ENCODE peak calls at places on chromosomes 3 and 15, in eight cellular contexts. One of them, this sample, is unnamed. For H3K4me1, the result is how much of the 10 kb centered on the place peaks cover.

GRCh38 chr3:28301607-28302158 is 46.8 kb upstream of the ZCWPW2 start:
- DNase-seq in PC-3: peak
- DNase-seq in body of pancreas: no peak
- DNase-seq in psoas muscle: no peak
- DNase-seq in RWPE2: no peak
- DNase-seq in right cardiac atrium: no peak
- DNase-seq in heart right ventricle: no peak
- DNase-seq in fibroblast of lung: no peak
- DNase-seq in this sample: no peak

GRCh38 chr3:67940200-67940952 is 286.0 kb upstream of the SUCLG2 start:
- DNase-seq in PC-3: peak
- DNase-seq in psoas muscle: no peak
- DNase-seq in right cardiac atrium: peak
- DNase-seq in heart right ventricle: no peak
- DNase-seq in RWPE2: no peak
- DNase-seq in body of pancreas: peak
- DNase-seq in fibroblast of lung: no peak
- DNase-seq in this sample: peak

GRCh38 chr3:152309535-152310317 is 41.0 kb downstream of the MBNL1 start:
- DNase-seq in psoas muscle: no peak
- DNase-seq in fibroblast of lung: peak
- DNase-seq in right cardiac atrium: no peak
- DNase-seq in body of pancreas: no peak
- DNase-seq in heart right ventricle: no peak
- DNase-seq in RWPE2: no peak
- DNase-seq in PC-3: peak
- DNase-seq in this sample: no peak

GRCh38 chr3:141796436-141797166 is 33.4 kb downstream of the GRK7 start:
- DNase-seq in body of pancreas: no peak
- DNase-seq in RWPE2: no peak
- DNase-seq in PC-3: no peak
- DNase-seq in heart right ventricle: no peak
- DNase-seq in right cardiac atrium: no peak
- DNase-seq in fibroblast of lung: peak
- DNase-seq in psoas muscle: no peak
- DNase-seq in this sample: no peak

GRCh38 chr3:94136133-94136532 is 73.3 kb downstream of the NSUN3 start:
- DNase-seq in right cardiac atrium: no peak
- DNase-seq in fibroblast of lung: no peak
- DNase-seq in RWPE2: no peak
- DNase-seq in psoas muscle: no peak
- DNase-seq in body of pancreas: no peak
- DNase-seq in PC-3: no peak
- DNase-seq in heart right ventricle: no peak
- DNase-seq in this sample: no peak

GRCh38 chr3:195854628-195855300 is 43.0 kb upstream of the MUC4 start:
- DNase-seq in body of pancreas: no peak
- DNase-seq in right cardiac atrium: no peak
- DNase-seq in RWPE2: no peak
- DNase-seq in psoas muscle: no peak
- DNase-seq in fibroblast of lung: no peak
- DNase-seq in PC-3: no peak
- DNase-seq in heart right ventricle: no peak
- DNase-seq in this sample: no peak

GRCh38 chr3:130341388-130341787 is 4.1 kb upstream of the COL6A5 start:
- DNase-seq in heart right ventricle: no peak
- DNase-seq in RWPE2: no peak
- DNase-seq in psoas muscle: no peak
- DNase-seq in fibroblast of lung: peak
- DNase-seq in PC-3: peak
- DNase-seq in body of pancreas: no peak
- DNase-seq in right cardiac atrium: no peak
- DNase-seq in this sample: no peak

GRCh38 chr3:97820780-97821179 is 1.0 kb upstream of the CRYBG3 start:
- DNase-seq in heart right ventricle: no peak
- DNase-seq in RWPE2: no peak
- DNase-seq in right cardiac atrium: no peak
- DNase-seq in body of pancreas: no peak
- DNase-seq in PC-3: no peak
- DNase-seq in psoas muscle: no peak
- DNase-seq in fibroblast of lung: no peak
- DNase-seq in this sample: no peak

GRCh38 chr15:39730552-39730951 is 52.1 kb downstream of the FSIP1 start:
- DNase-seq in psoas muscle: no peak
- DNase-seq in right cardiac atrium: no peak
- DNase-seq in PC-3: no peak
- DNase-seq in body of pancreas: no peak
- DNase-seq in fibroblast of lung: no peak
- DNase-seq in heart right ventricle: no peak
- DNase-seq in RWPE2: no peak
- DNase-seq in this sample: no peak

GRCh38 chr15:80031841-80032240 is 27.6 kb upstream of the ZFAND6 start:
- DNase-seq in fibroblast of lung: no peak
- DNase-seq in psoas muscle: no peak
- DNase-seq in right cardiac atrium: no peak
- DNase-seq in RWPE2: no peak
- DNase-seq in PC-3: peak
- DNase-seq in body of pancreas: no peak
- DNase-seq in heart right ventricle: no peak
- DNase-seq in this sample: no peak

GRCh38 chr3:196547067-196547466 is 21.3 kb downstream of the WDR53 start:
- DNase-seq in psoas muscle: no peak
- DNase-seq in body of pancreas: no peak
- DNase-seq in heart right ventricle: no peak
- DNase-seq in fibroblast of lung: no peak
- DNase-seq in PC-3: no peak
- DNase-seq in right cardiac atrium: no peak
- DNase-seq in RWPE2: no peak
- DNase-seq in this sample: no peak

GRCh38 chr3:175150812-175151411 is 291.8 kb downstream of the NAALADL2 start:
- DNase-seq in psoas muscle: no peak
- DNase-seq in body of pancreas: no peak
- DNase-seq in RWPE2: peak
- DNase-seq in right cardiac atrium: no peak
- DNase-seq in PC-3: peak
- DNase-seq in heart right ventricle: no peak
- DNase-seq in fibroblast of lung: peak
- DNase-seq in this sample: no peak

GRCh38 chr15:38945551-38946298 is 381.1 kb upstream of the RASGRP1 start:
- DNase-seq in RWPE2: no peak
- DNase-seq in right cardiac atrium: no peak
- DNase-seq in psoas muscle: no peak
- DNase-seq in body of pancreas: no peak
- DNase-seq in heart right ventricle: no peak
- DNase-seq in fibroblast of lung: no peak
- DNase-seq in PC-3: no peak
- DNase-seq in this sample: no peak

GRCh38 chr3:158540066-158540465 is 30.9 kb upstream of the MLF1 start:
- DNase-seq in psoas muscle: no peak
- DNase-seq in heart right ventricle: no peak
- DNase-seq in right cardiac atrium: no peak
- DNase-seq in RWPE2: no peak
- DNase-seq in PC-3: no peak
- DNase-seq in fibroblast of lung: no peak
- DNase-seq in body of pancreas: no peak
- DNase-seq in this sample: no peak

GRCh38 chr3:15345608-15346137 is 13.3 kb upstream of the SH3BP5 start:
- DNase-seq in heart right ventricle: no peak
- DNase-seq in psoas muscle: no peak
- DNase-seq in RWPE2: no peak
- DNase-seq in fibroblast of lung: no peak
- DNase-seq in body of pancreas: no peak
- DNase-seq in right cardiac atrium: no peak
- DNase-seq in PC-3: no peak
- DNase-seq in this sample: no peak

GRCh38 chr3:194034556-194035336 is 101.2 kb upstream of the HES1 start:
- DNase-seq in fibroblast of lung: no peak
- DNase-seq in RWPE2: no peak
- DNase-seq in body of pancreas: no peak
- DNase-seq in right cardiac atrium: no peak
- DNase-seq in PC-3: no peak
- DNase-seq in heart right ventricle: no peak
- DNase-seq in psoas muscle: no peak
- DNase-seq in this sample: no peak

GRCh38 chr3:183644244-183644643 is 8.8 kb downstream of the KLHL24 start:
- DNase-seq in RWPE2: no peak
- DNase-seq in body of pancreas: no peak
- DNase-seq in heart right ventricle: no peak
- DNase-seq in PC-3: peak
- DNase-seq in right cardiac atrium: no peak
- DNase-seq in fibroblast of lung: no peak
- DNase-seq in psoas muscle: no peak
- DNase-seq in this sample: no peak

GRCh38 chr3:183339461-183340086 is 86.5 kb downstream of the B3GNT5 start:
- DNase-seq in right cardiac atrium: no peak
- DNase-seq in fibroblast of lung: no peak
- DNase-seq in body of pancreas: no peak
- DNase-seq in heart right ventricle: no peak
- DNase-seq in PC-3: no peak
- DNase-seq in RWPE2: no peak
- DNase-seq in psoas muscle: no peak
- DNase-seq in this sample: no peak

GRCh38 chr3:20326537-20326936 is 140.5 kb upstream of the SGO1 start:
- DNase-seq in fibroblast of lung: peak
- DNase-seq in PC-3: peak
- DNase-seq in body of pancreas: no peak
- DNase-seq in right cardiac atrium: no peak
- DNase-seq in psoas muscle: no peak
- DNase-seq in heart right ventricle: no peak
- DNase-seq in RWPE2: no peak
- DNase-seq in this sample: no peak

GRCh38 chr3:54954019-54954418 is 26.2 kb upstream of the LRTM1 start:
- DNase-seq in body of pancreas: no peak
- DNase-seq in heart right ventricle: no peak
- DNase-seq in fibroblast of lung: peak
- DNase-seq in psoas muscle: peak
- DNase-seq in right cardiac atrium: no peak
- DNase-seq in PC-3: peak
- DNase-seq in RWPE2: no peak
- DNase-seq in this sample: no peak

GRCh38 chr3:112353365-112353764 is 20.4 kb downstream of the CD200 start:
- DNase-seq in RWPE2: no peak
- DNase-seq in fibroblast of lung: no peak
- DNase-seq in heart right ventricle: no peak
- DNase-seq in PC-3: no peak
- DNase-seq in psoas muscle: no peak
- DNase-seq in right cardiac atrium: no peak
- DNase-seq in body of pancreas: no peak
- DNase-seq in this sample: no peak

GRCh38 chr3:54696313-54696712 is 231.5 kb downstream of the LRTM1 start:
- DNase-seq in PC-3: peak
- DNase-seq in right cardiac atrium: no peak
- DNase-seq in RWPE2: no peak
- DNase-seq in heart right ventricle: no peak
- DNase-seq in psoas muscle: no peak
- DNase-seq in body of pancreas: no peak
- DNase-seq in fibroblast of lung: peak
- DNase-seq in this sample: no peak

GRCh38 chr15:65577129-65577996 is 33.6 kb downstream of the INTS14 start:
- DNase-seq in body of pancreas: no peak
- DNase-seq in PC-3: no peak
- DNase-seq in right cardiac atrium: no peak
- DNase-seq in heart right ventricle: no peak
- DNase-seq in RWPE2: no peak
- DNase-seq in fibroblast of lung: peak
- DNase-seq in psoas muscle: no peak
- DNase-seq in this sample: no peak

GRCh38 chr3:11716576-11717250 is 73.0 kb upstream of the VGLL4 start:
- DNase-seq in fibroblast of lung: no peak
- DNase-seq in right cardiac atrium: no peak
- DNase-seq in heart right ventricle: no peak
- DNase-seq in PC-3: no peak
- DNase-seq in body of pancreas: no peak
- DNase-seq in psoas muscle: no peak
- DNase-seq in RWPE2: no peak
- DNase-seq in this sample: no peak
- H3K27ac ChIP-seq in fibroblast of lung: peak
- H3K27ac ChIP-seq in right cardiac atrium: no peak
- H3K27ac ChIP-seq in heart right ventricle: no peak
- H3K27ac ChIP-seq in PC-3: no peak
- H3K27ac ChIP-seq in body of pancreas: peak
- H3K27ac ChIP-seq in psoas muscle: no peak
- H3K27ac ChIP-seq in RWPE2: peak
- H3K27ac ChIP-seq in this sample: peak

DNA sequence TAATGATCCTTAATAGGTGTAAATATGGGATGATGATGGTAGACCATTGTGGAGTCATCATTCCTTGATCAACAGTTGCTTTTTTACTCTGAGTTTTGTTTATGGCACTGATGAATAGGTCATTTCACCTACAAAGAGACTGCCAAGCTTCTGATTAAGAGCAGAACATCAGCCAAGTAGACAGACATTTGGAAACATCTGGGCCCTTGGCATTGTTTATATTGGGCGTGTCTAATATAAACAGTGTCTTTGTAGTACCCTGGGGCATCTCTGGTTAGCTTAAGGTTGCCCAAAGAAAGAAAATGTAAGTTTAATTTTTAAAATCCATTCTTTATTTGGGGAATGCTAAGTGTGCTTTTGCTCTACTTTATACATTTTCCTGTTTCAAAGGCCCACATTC is 377.0 kb downstream of the FEZF2 start:
- DNase-seq in right cardiac atrium: no peak
- DNase-seq in fibroblast of lung: no peak
- DNase-seq in RWPE2: no peak
- DNase-seq in PC-3: no peak
- DNase-seq in heart right ventricle: no peak
- DNase-seq in psoas muscle: no peak
- DNase-seq in body of pancreas: no peak
- DNase-seq in this sample: no peak
- H3K4me1 ChIP-seq in right cardiac atrium: under half
- H3K4me1 ChIP-seq in fibroblast of lung: under half
- H3K4me1 ChIP-seq in RWPE2: under half
- H3K4me1 ChIP-seq in PC-3: under half
- H3K4me1 ChIP-seq in heart right ventricle: under half
- H3K4me1 ChIP-seq in psoas muscle: under half
- H3K4me1 ChIP-seq in body of pancreas: under half
- H3K4me1 ChIP-seq in this sample: under half

DNA sequence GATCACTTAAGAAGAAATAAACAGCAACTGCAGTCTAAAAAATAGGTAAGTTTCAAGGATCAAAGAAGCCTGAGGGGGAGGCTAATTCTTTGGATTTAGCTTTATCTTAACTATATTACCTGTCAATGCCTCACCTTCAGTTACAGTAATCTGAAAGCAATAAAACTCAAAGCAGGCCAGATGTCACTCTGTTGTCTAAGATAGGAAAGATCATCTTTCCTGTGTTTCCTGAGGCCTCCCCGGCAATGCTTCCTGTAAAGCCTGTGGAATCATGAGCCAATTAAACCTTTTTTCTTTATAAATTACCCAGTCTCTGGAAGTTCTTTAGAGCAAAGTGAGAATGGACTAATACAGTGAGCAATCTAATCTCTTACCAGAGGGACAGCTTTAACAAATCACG is 60.1 kb downstream of the NPTN start:
- DNase-seq in psoas muscle: no peak
- DNase-seq in RWPE2: no peak
- DNase-seq in heart right ventricle: no peak
- DNase-seq in PC-3: no peak
- DNase-seq in body of pancreas: no peak
- DNase-seq in fibroblast of lung: no peak
- DNase-seq in right cardiac atrium: no peak
- DNase-seq in this sample: no peak
- H3K27ac ChIP-seq in psoas muscle: no peak
- H3K27ac ChIP-seq in RWPE2: peak
- H3K27ac ChIP-seq in heart right ventricle: no peak
- H3K27ac ChIP-seq in PC-3: peak
- H3K27ac ChIP-seq in body of pancreas: no peak
- H3K27ac ChIP-seq in fibroblast of lung: peak
- H3K27ac ChIP-seq in right cardiac atrium: no peak
- H3K27ac ChIP-seq in this sample: no peak

GRCh38 chr15:63463793-63464192 is 40.6 kb upstream of the USP3 start:
- DNase-seq in fibroblast of lung: no peak
- DNase-seq in RWPE2: no peak
- DNase-seq in PC-3: no peak
- DNase-seq in body of pancreas: no peak
- DNase-seq in psoas muscle: no peak
- DNase-seq in heart right ventricle: no peak
- DNase-seq in right cardiac atrium: no peak
- DNase-seq in this sample: no peak
- H3K4me1 ChIP-seq in fibroblast of lung: under half
- H3K4me1 ChIP-seq in RWPE2: under half
- H3K4me1 ChIP-seq in PC-3: under half
- H3K4me1 ChIP-seq in body of pancreas: under half
- H3K4me1 ChIP-seq in psoas muscle: under half
- H3K4me1 ChIP-seq in heart right ventricle: under half
- H3K4me1 ChIP-seq in right cardiac atrium: under half
- H3K4me1 ChIP-seq in this sample: under half